ENCODE peak calls at places on chromosomes 12 and 14, in seven cellular contexts. K, E, O, V, B, S and X are unnamed samples.

GRCh38 chr12:120736404-120737331 is 11.0 kb downstream of the ACADS start:
- DNase-seq in K (no peak), E (no peak), O (no peak), V (no peak), B (no peak), S (no peak), X (no peak)

GRCh38 chr12:123065666-123066457 is 85.0 kb downstream of the PITPNM2 start:
- DNase-seq in K (no peak), E (no peak), O (no peak), V (no peak), B (no peak), S (no peak), X (no peak)

GRCh38 chr14:96479435-96480146 is 22.6 kb upstream of the PAPOLA start:
- DNase-seq in K (no peak), E (no peak), O (peak; percentile 25), V (no peak), B (no peak), S (no peak), X (no peak)

GRCh38 chr14:72521968-72522741 is 371.7 kb downstream of the DPF3 start:
- DNase-seq in K (no peak), E (no peak), O (peak; percentile 15), V (no peak), B (no peak), S (no peak), X (no peak)

GRCh38 chr14:105083926-105084685 is 18.9 kb upstream of the GPR132 start:
- DNase-seq in K (no peak), E (no peak), O (no peak), V (no peak), B (no peak), S (no peak), X (no peak)

GRCh38 chr14:104178279-104178678 is 39.9 kb downstream of the KIF26A start:
- DNase-seq in K (no peak), E (no peak), O (no peak), V (no peak), B (peak; percentile 57), S (no peak), X (no peak)

GRCh38 chr12:9910716-9911421 is 21.3 kb downstream of the CLEC2A start:
- DNase-seq in K (peak; percentile 16), E (no peak), O (peak; percentile 6), V (no peak), B (no peak), S (no peak), X (no peak)

GRCh38 chr12:79934309-79935020 is 432 bp downstream of the PPP1R12A start:
- DNase-seq in K (no peak), E (no peak), O (peak; percentile 38), V (no peak), B (peak; percentile 50), S (no peak), X (no peak)

GRCh38 chr14:68779761-68780323 is 13.0 kb downstream of the ZFP36L1 start:
- DNase-seq in K (peak; percentile 64), E (no peak), O (peak; percentile 94), V (no peak), B (no peak), S (no peak), X (peak; percentile 92)

GRCh38 chr12:5967645-5968415 is 22.8 kb upstream of the ANO2 start:
- DNase-seq in K (no peak), E (no peak), O (no peak), V (no peak), B (no peak), S (no peak), X (no peak)

GRCh38 chr14:57317248-57317833 is 48.6 kb downstream of the AP5M1 start:
- DNase-seq in K (peak; percentile 90), E (peak; percentile 61), O (peak; percentile 90), V (peak; percentile 59), B (peak; percentile 79), S (peak; percentile 65), X (peak; percentile 82)

GRCh38 chr12:109861689-109862314 is 18.5 kb downstream of the GLTP start:
- DNase-seq in K (no peak), E (no peak), O (no peak), V (no peak), B (no peak), S (no peak), X (no peak)

GRCh38 chr12:70227911-70228310 is 15.3 kb upstream of the CNOT2 start:
- DNase-seq in K (no peak), E (no peak), O (no peak), V (no peak), B (no peak), S (no peak), X (no peak)

GRCh38 chr14:101625336-101626097 is 64.2 kb downstream of the DIO3 start:
- DNase-seq in K (peak; percentile 4), E (no peak), O (no peak), V (no peak), B (no peak), S (no peak), X (no peak)

GRCh38 chr12:4441355-4442330 is 4.0 kb downstream of the FGF6 start:
- DNase-seq in K (no peak), E (no peak), O (no peak), V (no peak), B (no peak), S (no peak), X (peak; percentile 56)

GRCh38 chr12:51028811-51029146 is 2.6 kb upstream of the SLC11A2 start:
- DNase-seq in K (peak; percentile 85), E (no peak), O (no peak), V (no peak), B (no peak), S (no peak), X (no peak)

GRCh38 chr12:13666806-13667205 is 314.6 kb downstream of the GRIN2B start:
- DNase-seq in K (no peak), E (no peak), O (no peak), V (no peak), B (no peak), S (no peak), X (no peak)

GRCh38 chr12:13661005-13661887 is 320.2 kb downstream of the GRIN2B start:
- DNase-seq in K (peak; percentile 55), E (no peak), O (peak; percentile 63), V (no peak), B (peak; percentile 53), S (peak; percentile 22), X (peak; percentile 43)
- TF ChIP-seq CTCF in K (peak; percentile 93), E (peak; percentile 82), O (peak; percentile 85), V (peak; percentile 45), B (peak; percentile 92), S (peak; percentile 84), X (peak; percentile 90)

GRCh38 chr12:94795520-94795919 is 145.2 kb upstream of the TMCC3 start:
- DNase-seq in K (peak; percentile 61), E (no peak), O (peak; percentile 70), V (no peak), B (no peak), S (no peak), X (peak; percentile 82)
- TF ChIP-seq CTCF in K (peak; percentile 41), E (no peak), O (peak; percentile 38), V (no peak), B (no peak), S (no peak), X (peak; percentile 30)

GRCh38 chr12:122064034-122064777 is 14.3 kb upstream of the MLXIP start:
- DNase-seq in K (peak; percentile 91), E (peak; percentile 84), O (peak; percentile 99), V (no peak), B (peak; percentile 98), S (peak; percentile 69), X (peak; percentile 92)
- TF ChIP-seq CTCF in K (peak; percentile 17), E (peak; percentile 35), O (peak; percentile 69), V (no peak), B (peak; percentile 85), S (no peak), X (peak; percentile 54)

DNA sequence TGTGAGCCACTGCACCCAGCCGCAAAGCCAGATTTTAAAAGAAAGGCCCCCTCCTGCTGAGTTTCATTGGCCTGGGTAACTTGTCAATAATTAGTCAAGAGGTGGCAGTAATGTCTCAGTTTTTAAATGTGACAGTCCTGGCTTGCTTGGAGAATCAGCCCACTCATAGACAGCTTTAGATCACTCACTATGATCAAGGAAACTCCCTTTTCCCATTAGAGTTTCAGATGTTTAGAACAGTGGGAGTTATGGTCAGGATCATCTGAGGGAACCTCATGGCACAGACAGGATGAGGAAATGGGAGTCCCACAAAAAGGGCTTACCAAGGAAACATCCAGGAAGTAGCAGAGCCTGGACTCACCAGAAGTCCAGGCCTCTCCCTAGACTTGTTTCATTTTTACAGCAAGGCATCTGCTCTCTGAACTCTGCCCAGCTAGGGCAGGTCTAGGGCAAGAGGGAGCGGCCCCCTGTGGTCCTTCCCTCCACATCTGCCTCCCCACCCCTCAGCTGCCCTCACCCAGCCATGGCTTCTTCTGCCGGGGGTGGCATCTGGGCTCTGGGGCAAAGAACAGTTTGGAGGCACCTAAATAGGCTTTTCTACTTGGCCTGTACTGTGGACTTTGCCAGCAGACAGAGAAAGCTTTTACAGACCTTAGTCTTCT is 11.2 kb downstream of the BCL2L14 start:
- DNase-seq in K (peak; percentile 46), E (no peak), O (peak; percentile 70), V (no peak), B (no peak), S (peak; percentile 74), X (peak; percentile 55)
- TF ChIP-seq CTCF in K (peak; percentile 15), E (peak; percentile 33), O (no peak), V (no peak), B (peak; percentile 45), S (peak; percentile 50), X (peak; percentile 29)

GRCh38 chr12:100993916-100994315 is 199.3 kb downstream of the ANO4 start:
- DNase-seq in K (no peak), E (no peak), O (no peak), V (no peak), B (no peak), S (no peak), X (no peak)
- TF ChIP-seq CTCF in K (no peak), E (no peak), O (no peak), V (no peak), B (peak; percentile 11), S (no peak), X (no peak)

DNA sequence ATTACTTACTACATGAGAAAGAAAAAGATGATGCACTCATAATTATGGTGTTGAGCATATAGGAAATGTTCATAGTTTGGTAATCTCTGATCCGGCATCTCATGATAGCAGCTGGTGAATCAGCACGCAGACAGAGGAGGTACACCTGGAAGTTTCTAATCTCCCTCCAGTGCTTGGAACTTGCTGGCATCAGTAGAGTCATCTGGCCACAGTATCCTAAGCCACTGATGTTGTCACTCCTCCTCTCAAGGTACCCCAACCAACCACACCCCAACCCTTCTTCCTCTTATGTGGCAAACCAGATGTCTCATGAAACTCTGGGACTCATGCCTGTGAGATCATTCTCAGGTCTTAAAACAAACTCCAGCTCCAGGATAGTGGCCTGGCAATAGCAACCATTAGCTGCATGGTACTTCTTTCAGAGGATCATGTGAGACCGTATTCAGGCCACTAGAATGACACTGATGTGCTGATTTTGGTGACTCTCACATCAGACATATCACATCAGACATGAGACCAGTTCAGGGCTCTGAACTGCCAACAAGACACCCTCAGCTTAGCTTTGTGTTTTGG is 143.0 kb downstream of the RASSF9 start:
- DNase-seq in K (peak; percentile 5), E (no peak), O (no peak), V (no peak), B (no peak), S (no peak), X (no peak)
- TF ChIP-seq CTCF in K (no peak), E (no peak), O (no peak), V (no peak), B (no peak), S (no peak), X (no peak)

GRCh38 chr14:39731912-39732311 is 299.7 kb upstream of the FBXO33 start:
- DNase-seq in K (no peak), E (no peak), O (no peak), V (no peak), B (peak; percentile 33), S (no peak), X (no peak)
- TF ChIP-seq CTCF in K (no peak), E (no peak), O (no peak), V (no peak), B (peak; percentile 53), S (peak; percentile 37), X (peak; percentile 20)